ENCODE peak calls at places on chromosomes 5 and 9, in nine cellular contexts. One of them, this sample, is unnamed.

GRCh38 chr5:10632110-10632903 is 68.4 kb downstream of the ANKRD33B start:
- DNase-seq in pancreas: no peak
- DNase-seq in OCI-LY7: peak; percentile 55
- DNase-seq in sigmoid colon: peak; percentile 50
- DNase-seq in stomach: no peak
- DNase-seq in HCT116: peak; percentile 34
- DNase-seq in suprapubic skin: no peak
- DNase-seq in A549: no peak
- DNase-seq in hepatocyte: no peak
- DNase-seq in this sample: no peak

GRCh38 chr5:41510176-41510831 is at the start of gene PLCXD3:
- DNase-seq in pancreas: peak; percentile 63
- DNase-seq in OCI-LY7: no peak
- DNase-seq in sigmoid colon: peak; percentile 60
- DNase-seq in stomach: peak; percentile 60
- DNase-seq in HCT116: no peak
- DNase-seq in suprapubic skin: no peak
- DNase-seq in A549: peak; percentile 32
- DNase-seq in hepatocyte: peak; percentile 29
- DNase-seq in this sample: peak; percentile 65

GRCh38 chr5:160802567-160802966 is 49.4 kb downstream of the ATP10B start:
- DNase-seq in pancreas: no peak
- DNase-seq in OCI-LY7: no peak
- DNase-seq in sigmoid colon: no peak
- DNase-seq in stomach: no peak
- DNase-seq in HCT116: no peak
- DNase-seq in suprapubic skin: no peak
- DNase-seq in A549: no peak
- DNase-seq in hepatocyte: peak; percentile 51
- DNase-seq in this sample: no peak

GRCh38 chr5:67969631-67970030 is 245.9 kb upstream of the PIK3R1 start:
- DNase-seq in pancreas: no peak
- DNase-seq in OCI-LY7: no peak
- DNase-seq in sigmoid colon: no peak
- DNase-seq in stomach: no peak
- DNase-seq in HCT116: no peak
- DNase-seq in suprapubic skin: no peak
- DNase-seq in A549: no peak
- DNase-seq in hepatocyte: peak; percentile 19
- DNase-seq in this sample: no peak

GRCh38 chr9:131886839-131887238 is 147.0 kb upstream of the RAPGEF1 start:
- DNase-seq in pancreas: no peak
- DNase-seq in OCI-LY7: no peak
- DNase-seq in sigmoid colon: no peak
- DNase-seq in stomach: no peak
- DNase-seq in HCT116: no peak
- DNase-seq in suprapubic skin: no peak
- DNase-seq in A549: no peak
- DNase-seq in hepatocyte: no peak
- DNase-seq in this sample: no peak

GRCh38 chr5:173472164-173472563 is 143.9 kb upstream of the STC2 start:
- DNase-seq in pancreas: no peak
- DNase-seq in OCI-LY7: no peak
- DNase-seq in sigmoid colon: peak; percentile 90
- DNase-seq in stomach: peak; percentile 73
- DNase-seq in HCT116: peak; percentile 76
- DNase-seq in suprapubic skin: no peak
- DNase-seq in A549: peak; percentile 40
- DNase-seq in hepatocyte: peak; percentile 53
- DNase-seq in this sample: peak; percentile 57

GRCh38 chr9:114735732-114736131 is 53.7 kb upstream of the TEX48 start:
- DNase-seq in pancreas: no peak
- DNase-seq in OCI-LY7: no peak
- DNase-seq in sigmoid colon: no peak
- DNase-seq in stomach: no peak
- DNase-seq in HCT116: no peak
- DNase-seq in suprapubic skin: no peak
- DNase-seq in A549: no peak
- DNase-seq in hepatocyte: no peak
- DNase-seq in this sample: no peak

GRCh38 chr5:176792584-176793342 is 17.6 kb upstream of the UNC5A start:
- DNase-seq in pancreas: peak; percentile 52
- DNase-seq in OCI-LY7: no peak
- DNase-seq in sigmoid colon: no peak
- DNase-seq in stomach: no peak
- DNase-seq in HCT116: no peak
- DNase-seq in suprapubic skin: no peak
- DNase-seq in A549: no peak
- DNase-seq in hepatocyte: no peak
- DNase-seq in this sample: no peak

GRCh38 chr9:135034106-135034505 is 53.4 kb upstream of the OLFM1 start:
- DNase-seq in pancreas: no peak
- DNase-seq in OCI-LY7: no peak
- DNase-seq in sigmoid colon: peak; percentile 32
- DNase-seq in stomach: no peak
- DNase-seq in HCT116: no peak
- DNase-seq in suprapubic skin: peak; percentile 56
- DNase-seq in A549: no peak
- DNase-seq in hepatocyte: no peak
- DNase-seq in this sample: no peak

GRCh38 chr5:52859619-52860018 is 71.9 kb downstream of the ITGA1 start:
- DNase-seq in pancreas: no peak
- DNase-seq in OCI-LY7: no peak
- DNase-seq in sigmoid colon: no peak
- DNase-seq in stomach: no peak
- DNase-seq in HCT116: no peak
- DNase-seq in suprapubic skin: no peak
- DNase-seq in A549: no peak
- DNase-seq in hepatocyte: no peak
- DNase-seq in this sample: no peak

GRCh38 chr5:116361171-116361967 is 213.3 kb downstream of the SEMA6A start:
- DNase-seq in pancreas: peak; percentile 75
- DNase-seq in OCI-LY7: no peak
- DNase-seq in sigmoid colon: peak; percentile 84
- DNase-seq in stomach: peak; percentile 55
- DNase-seq in HCT116: no peak
- DNase-seq in suprapubic skin: no peak
- DNase-seq in A549: no peak
- DNase-seq in hepatocyte: peak; percentile 67
- DNase-seq in this sample: peak; percentile 70

GRCh38 chr5:135745897-135746500 is 88.5 kb upstream of the SLC25A48 start:
- DNase-seq in pancreas: no peak
- DNase-seq in OCI-LY7: no peak
- DNase-seq in sigmoid colon: no peak
- DNase-seq in stomach: no peak
- DNase-seq in HCT116: no peak
- DNase-seq in suprapubic skin: no peak
- DNase-seq in A549: no peak
- DNase-seq in hepatocyte: no peak
- DNase-seq in this sample: no peak

GRCh38 chr9:83441390-83441789 is 96.8 kb downstream of the FRMD3 start:
- DNase-seq in pancreas: no peak
- DNase-seq in OCI-LY7: no peak
- DNase-seq in sigmoid colon: no peak
- DNase-seq in stomach: peak; percentile 68
- DNase-seq in HCT116: no peak
- DNase-seq in suprapubic skin: no peak
- DNase-seq in A549: no peak
- DNase-seq in hepatocyte: no peak
- DNase-seq in this sample: no peak

GRCh38 chr5:126052120-126052519 is 371.1 kb upstream of the GRAMD2B start:
- DNase-seq in pancreas: no peak
- DNase-seq in OCI-LY7: no peak
- DNase-seq in sigmoid colon: no peak
- DNase-seq in stomach: no peak
- DNase-seq in HCT116: no peak
- DNase-seq in suprapubic skin: no peak
- DNase-seq in A549: no peak
- DNase-seq in hepatocyte: no peak
- DNase-seq in this sample: no peak

GRCh38 chr5:149355688-149356087 is 2.2 kb upstream of the PCYOX1L start:
- DNase-seq in pancreas: no peak
- DNase-seq in OCI-LY7: no peak
- DNase-seq in sigmoid colon: no peak
- DNase-seq in stomach: no peak
- DNase-seq in HCT116: no peak
- DNase-seq in suprapubic skin: no peak
- DNase-seq in A549: no peak
- DNase-seq in hepatocyte: no peak
- DNase-seq in this sample: no peak

DNA sequence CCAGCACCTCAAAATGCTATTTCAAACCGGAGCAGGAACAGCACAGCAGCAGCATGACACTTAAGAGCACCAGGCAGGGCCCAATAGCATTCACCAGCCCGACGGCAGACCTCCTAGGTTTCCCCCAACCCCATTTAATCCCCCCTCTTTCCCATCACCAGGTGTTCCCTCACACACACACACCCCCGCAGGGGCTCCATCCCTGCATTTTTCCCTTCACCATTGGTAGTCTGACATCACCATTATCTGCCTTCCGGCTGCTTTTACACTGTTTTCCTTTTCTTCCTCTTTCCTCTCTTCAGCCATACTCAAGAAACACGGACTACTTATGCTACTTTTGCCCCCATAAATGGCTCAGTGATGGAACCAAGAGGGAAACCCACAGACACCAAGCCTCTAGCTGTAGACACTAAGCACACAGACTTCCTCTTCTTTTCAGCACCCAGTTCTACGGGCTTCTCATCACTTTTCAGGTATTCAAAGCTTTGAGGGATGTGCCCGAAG is 141.7 kb downstream of the TSSK1B start:
- DNase-seq in pancreas: no peak
- DNase-seq in OCI-LY7: no peak
- DNase-seq in sigmoid colon: no peak
- DNase-seq in stomach: no peak
- DNase-seq in HCT116: no peak
- DNase-seq in suprapubic skin: no peak
- DNase-seq in A549: no peak
- DNase-seq in hepatocyte: no peak
- DNase-seq in this sample: no peak
- H3K4me3 ChIP-seq in pancreas: peak overlapping the region; percentile 60
- H3K4me3 ChIP-seq in OCI-LY7: no peak overlapping the region
- H3K4me3 ChIP-seq in sigmoid colon: peak overlapping the region; percentile 51
- H3K4me3 ChIP-seq in stomach: peak overlapping the region; percentile 77
- H3K4me3 ChIP-seq in HCT116: no peak overlapping the region
- H3K4me3 ChIP-seq in suprapubic skin: peak overlapping the region; percentile 59
- H3K4me3 ChIP-seq in A549: no peak overlapping the region
- H3K4me3 ChIP-seq in hepatocyte: peak overlapping the region; percentile 79
- H3K4me3 ChIP-seq in this sample: peak overlapping the region; percentile 98

GRCh38 chr5:7473115-7473514 is 77.2 kb downstream of the ADCY2 start:
- DNase-seq in pancreas: no peak
- DNase-seq in OCI-LY7: no peak
- DNase-seq in sigmoid colon: no peak
- DNase-seq in stomach: no peak
- DNase-seq in HCT116: no peak
- DNase-seq in suprapubic skin: no peak
- DNase-seq in A549: no peak
- DNase-seq in hepatocyte: no peak
- DNase-seq in this sample: no peak
- H3K4me1 ChIP-seq in pancreas: no peaks in the 10 kb centered on the region
- H3K4me1 ChIP-seq in OCI-LY7: no peaks in the 10 kb centered on the region
- H3K4me1 ChIP-seq in sigmoid colon: no peaks in the 10 kb centered on the region
- H3K4me1 ChIP-seq in stomach: no peaks in the 10 kb centered on the region
- H3K4me1 ChIP-seq in HCT116: no peaks in the 10 kb centered on the region
- H3K4me1 ChIP-seq in suprapubic skin: no peaks in the 10 kb centered on the region
- H3K4me1 ChIP-seq in A549: no peaks in the 10 kb centered on the region
- H3K4me1 ChIP-seq in hepatocyte: no peaks in the 10 kb centered on the region
- H3K4me1 ChIP-seq in this sample: no peaks in the 10 kb centered on the region

DNA sequence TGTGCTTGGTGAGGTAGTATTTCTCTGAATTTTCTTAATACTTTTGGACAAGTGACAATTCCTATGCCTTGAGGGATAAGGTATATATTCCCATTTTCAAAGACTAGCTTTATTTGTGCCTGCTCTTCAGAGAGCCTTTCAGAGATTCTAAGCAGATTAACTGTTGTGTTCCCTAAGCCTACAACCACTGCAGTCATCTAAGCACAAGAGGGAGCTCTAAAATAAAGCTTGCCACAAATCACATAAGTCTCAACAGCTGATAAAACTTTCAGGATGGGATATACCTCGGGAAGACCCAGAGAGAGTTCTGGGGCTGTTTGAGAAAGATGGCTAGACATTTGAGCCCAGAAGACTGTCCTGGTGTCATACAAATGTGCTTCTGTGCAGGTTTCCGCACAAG is 157.3 kb downstream of the CYLC2 start:
- DNase-seq in pancreas: no peak
- DNase-seq in OCI-LY7: no peak
- DNase-seq in sigmoid colon: no peak
- DNase-seq in stomach: no peak
- DNase-seq in HCT116: no peak
- DNase-seq in suprapubic skin: no peak
- DNase-seq in A549: no peak
- DNase-seq in hepatocyte: no peak
- DNase-seq in this sample: no peak
- TF ChIP-seq CTCF in pancreas: no peak
- TF ChIP-seq CTCF in OCI-LY7: peak; percentile 16
- TF ChIP-seq CTCF in sigmoid colon: no peak
- TF ChIP-seq CTCF in stomach: no peak
- TF ChIP-seq CTCF in HCT116: no peak
- TF ChIP-seq CTCF in suprapubic skin: no peak
- TF ChIP-seq CTCF in A549: no peak
- TF ChIP-seq CTCF in hepatocyte: no peak
- TF ChIP-seq CTCF in this sample: no peak

GRCh38 chr9:81420024-81420423 is 269.3 kb downstream of the TLE1 start:
- DNase-seq in pancreas: no peak
- DNase-seq in OCI-LY7: no peak
- DNase-seq in sigmoid colon: no peak
- DNase-seq in stomach: no peak
- DNase-seq in HCT116: no peak
- DNase-seq in suprapubic skin: no peak
- DNase-seq in A549: no peak
- DNase-seq in hepatocyte: no peak
- DNase-seq in this sample: no peak

GRCh38 chr9:81423589-81424326 is 265.6 kb downstream of the TLE1 start:
- DNase-seq in pancreas: no peak
- DNase-seq in OCI-LY7: no peak
- DNase-seq in sigmoid colon: no peak
- DNase-seq in stomach: no peak
- DNase-seq in HCT116: no peak
- DNase-seq in suprapubic skin: no peak
- DNase-seq in A549: no peak
- DNase-seq in hepatocyte: no peak
- DNase-seq in this sample: no peak

GRCh38 chr9:81427870-81428269 is 261.5 kb downstream of the TLE1 start:
- DNase-seq in pancreas: no peak
- DNase-seq in OCI-LY7: no peak
- DNase-seq in sigmoid colon: no peak
- DNase-seq in stomach: no peak
- DNase-seq in HCT116: no peak
- DNase-seq in suprapubic skin: no peak
- DNase-seq in A549: no peak
- DNase-seq in hepatocyte: no peak
- DNase-seq in this sample: no peak

DNA sequence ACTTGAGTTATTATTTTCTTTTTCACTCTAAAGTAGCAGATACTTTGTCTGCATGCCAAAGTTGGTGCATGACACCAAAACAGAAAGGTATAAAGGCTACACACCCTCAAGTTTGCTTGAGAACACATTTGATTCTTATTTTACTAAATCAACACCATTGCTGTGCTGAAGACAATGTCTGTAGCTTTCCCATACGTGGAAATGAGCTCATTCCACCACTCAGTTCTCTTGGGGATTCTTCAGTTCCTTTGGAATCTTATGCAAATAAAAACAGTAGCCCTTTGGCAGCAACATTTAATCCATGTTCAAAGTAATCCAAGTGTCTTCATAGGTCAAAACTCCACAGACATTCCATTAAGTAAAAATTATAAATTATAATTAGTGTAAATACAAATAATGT is 264.9 kb downstream of the TLE1 start:
- DNase-seq in pancreas: no peak
- DNase-seq in OCI-LY7: no peak
- DNase-seq in sigmoid colon: no peak
- DNase-seq in stomach: no peak
- DNase-seq in HCT116: no peak
- DNase-seq in suprapubic skin: no peak
- DNase-seq in A549: no peak
- DNase-seq in hepatocyte: no peak
- DNase-seq in this sample: no peak
- H3K4me3 ChIP-seq in pancreas: no peak overlapping the region
- H3K4me3 ChIP-seq in OCI-LY7: no peak overlapping the region
- H3K4me3 ChIP-seq in sigmoid colon: no peak overlapping the region
- H3K4me3 ChIP-seq in stomach: no peak overlapping the region
- H3K4me3 ChIP-seq in HCT116: no peak overlapping the region
- H3K4me3 ChIP-seq in suprapubic skin: no peak overlapping the region
- H3K4me3 ChIP-seq in A549: no peak overlapping the region
- H3K4me3 ChIP-seq in hepatocyte: no peak overlapping the region
- H3K4me3 ChIP-seq in this sample: no peak overlapping the region

This sample was measured in heart left ventricle.